ENCODE peak calls at places on chromosomes 4 and X, in five cellular contexts. D is activated B cell treated with CpG ODN at 0.5 μM for 24 hours, I is GM23338, W is upper lobe of left lung, P is right lobe of liver. S is an unnamed sample.

GRCh38 chr4:37604464-37604863 is 81.7 kb downstream of the RELL1 start:
- DNase-seq in I (no peak), P (no peak), W (no peak), D (no peak), S (no peak)

GRCh38 chr4:36165256-36166005 is 78.9 kb downstream of the ARAP2 start:
- DNase-seq in W (no peak), D (no peak), I (no peak), P (no peak), S (no peak)

GRCh38 chrX:19991350-19991718 is 473 bp upstream of the BCLAF3 start:
- DNase-seq in W (no peak), P (no peak), D (no peak), I (no peak), S (no peak)

GRCh38 chr4:152385551-152385950 is 150.3 kb downstream of the FBXW7 start:
- DNase-seq in I (peak; percentile 21), W (no peak), P (no peak), D (no peak), S (no peak)

GRCh38 chrX:49079489-49080428 is at the start of gene WDR45:
- DNase-seq in D (peak; percentile 58), P (peak; percentile 80), W (peak; percentile 75), I (peak; percentile 56), S (no peak)

GRCh38 chr4:65170768-65171514 is 499.3 kb downstream of the EPHA5 start:
- DNase-seq in D (no peak), P (no peak), I (no peak), W (no peak), S (no peak)

GRCh38 chrX:136850441-136851175 is 29.9 kb downstream of the RBMX start:
- DNase-seq in P (no peak), D (no peak), W (peak; percentile 33), I (no peak), S (no peak)

GRCh38 chr4:19298998-19299397 is 952.7 kb upstream of the SLIT2 start:
- DNase-seq in I (no peak), W (no peak), D (no peak), P (no peak), S (no peak)

GRCh38 chr4:10022346-10023049 is 1.2 kb upstream of the SLC2A9 start:
- DNase-seq in I (no peak), P (no peak), D (no peak), W (no peak), S (no peak)

GRCh38 chrX:45143455-45143854 is 57.2 kb downstream of the DIPK2B start:
- DNase-seq in D (no peak), P (no peak), W (no peak), I (no peak), S (no peak)

GRCh38 chrX:15903186-15903681 is 48.6 kb upstream of the AP1S2 start:
- DNase-seq in I (no peak), P (no peak), D (peak; percentile 17), W (no peak), S (no peak)

GRCh38 chr4:86544313-86544966 is 49.7 kb upstream of the PTPN13 start:
- DNase-seq in W (no peak), P (no peak), D (no peak), I (no peak), S (no peak)

GRCh38 chr4:146943691-146944375 is 1.8 kb downstream of the TTC29 start:
- DNase-seq in W (no peak), I (peak; percentile 11), P (no peak), D (no peak), S (no peak)

GRCh38 chrX:47644557-47645091 is 5.7 kb downstream of the ELK1 start:
- DNase-seq in P (no peak), D (no peak), I (peak; percentile 73), W (no peak), S (no peak)

GRCh38 chrX:6313356-6313755 is 84.7 kb upstream of the NLGN4X start:
- DNase-seq in I (peak; percentile 9), P (no peak), D (no peak), W (no peak), S (no peak)

GRCh38 chr4:105232374-105232773 is 85.7 kb downstream of the TET2 start:
- DNase-seq in P (no peak), W (no peak), D (no peak), I (no peak), S (no peak)

GRCh38 chrX:130246084-130246483 is 22.6 kb downstream of the ZNF280C start:
- DNase-seq in P (no peak), D (no peak), I (no peak), W (no peak), S (no peak)

GRCh38 chr4:10164877-10165283 is 48.3 kb upstream of the WDR1 start:
- DNase-seq in P (peak; percentile 30), I (peak; percentile 76), D (no peak), W (no peak), S (peak; percentile 27)

DNA sequence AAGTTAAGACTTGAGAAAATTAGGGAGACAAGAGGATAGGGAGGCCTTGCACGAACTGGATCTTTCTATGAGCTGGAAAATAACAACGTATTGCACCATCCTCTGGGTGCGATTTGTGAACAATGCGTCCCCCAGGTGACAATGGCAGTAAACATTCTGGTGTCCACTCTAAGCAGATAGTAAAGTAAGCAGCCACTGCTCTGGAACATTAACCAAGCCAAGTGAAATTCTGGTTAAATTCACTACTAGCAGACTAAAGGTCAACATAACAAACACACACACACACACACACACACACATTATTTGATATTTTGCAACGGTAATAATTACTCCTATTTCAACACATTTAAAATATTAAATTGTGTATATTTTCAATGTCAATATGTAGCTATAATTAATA is 242.2 kb upstream of the DCAF8L1 start:
- DNase-seq in I (no peak), P (no peak), W (no peak), D (no peak), S (no peak)
- TF ChIP-seq CTCF in I (no peak), P (no peak), W (no peak), D (no peak), S (no peak)

DNA sequence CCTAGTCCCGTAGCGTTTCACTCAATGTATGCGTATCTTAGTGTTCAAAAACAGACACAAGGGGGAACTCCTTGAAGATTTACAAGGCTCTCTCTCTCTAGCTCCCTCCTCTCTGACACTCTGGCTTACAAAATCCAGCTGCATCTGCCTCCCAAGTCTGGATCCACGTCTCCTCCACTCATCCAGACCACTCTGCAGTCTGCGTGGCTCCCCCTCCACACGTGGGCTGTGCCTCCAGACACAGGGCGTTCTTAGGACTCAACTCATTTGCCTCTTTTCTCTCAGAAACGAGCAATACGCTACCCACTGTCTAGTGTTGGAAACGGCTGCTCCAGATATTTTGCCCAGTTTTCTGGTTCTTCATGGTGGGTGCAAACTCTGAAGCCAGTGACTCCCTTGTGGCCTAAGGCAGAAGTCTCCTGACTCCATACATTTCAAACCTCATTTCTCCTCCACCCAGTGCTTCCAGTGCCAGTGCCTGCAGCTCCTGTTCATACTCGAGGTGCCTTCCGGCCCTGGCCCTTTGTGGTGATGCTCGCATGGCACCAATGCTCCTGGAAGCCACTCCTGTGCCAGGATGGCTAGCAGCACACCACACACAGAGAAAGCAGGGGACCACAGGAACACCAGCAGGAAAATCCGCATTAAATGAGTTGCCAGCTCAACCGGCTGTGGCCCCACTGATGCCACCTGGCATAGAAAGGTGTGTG is 24.1 kb downstream of the NAT8L start:
- DNase-seq in P (no peak), D (no peak), I (no peak), W (peak; percentile 18), S (no peak)
- TF ChIP-seq CTCF in P (no peak), D (no peak), I (no peak), W (no peak), S (no peak)

GRCh38 chrX:113421432-113421831 is 580.8 kb upstream of the AMOT start:
- DNase-seq in D (no peak), W (no peak), P (no peak), I (no peak), S (no peak)
- TF ChIP-seq CTCF in D (no peak), W (no peak), P (no peak), I (no peak), S (no peak)

DNA sequence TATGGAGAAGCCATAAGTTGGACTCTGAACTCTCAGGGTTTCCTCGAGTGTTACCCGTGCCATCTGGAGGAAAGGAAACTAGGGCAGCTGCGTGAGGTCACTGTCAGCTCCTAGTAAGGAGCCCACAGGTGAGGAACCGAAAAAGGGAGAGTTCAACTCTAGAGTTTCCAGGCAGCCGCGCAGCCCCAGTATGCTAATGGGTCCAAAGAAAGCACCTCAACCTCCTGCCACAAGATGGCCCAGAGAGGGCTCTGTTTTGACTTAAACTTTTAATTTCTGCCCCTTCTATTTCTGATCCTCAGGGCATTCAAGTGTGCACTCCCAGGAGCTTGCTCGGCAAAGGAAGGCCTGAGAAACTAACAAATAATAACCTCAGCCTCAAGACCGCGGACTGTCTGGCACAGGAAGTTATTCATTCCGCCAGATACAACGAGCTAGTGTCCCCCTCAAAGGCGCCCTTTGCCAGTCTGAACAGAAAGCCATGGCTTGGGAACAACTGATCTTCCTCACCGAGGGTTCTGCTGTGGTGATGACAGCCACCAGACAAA is 13.9 kb downstream of the SCARB2 start:
- DNase-seq in W (no peak), I (peak; percentile 72), P (no peak), D (peak; percentile 52), S (no peak)
- TF ChIP-seq CTCF in W (no peak), I (peak; percentile 33), P (no peak), D (no peak), S (no peak)

DNA sequence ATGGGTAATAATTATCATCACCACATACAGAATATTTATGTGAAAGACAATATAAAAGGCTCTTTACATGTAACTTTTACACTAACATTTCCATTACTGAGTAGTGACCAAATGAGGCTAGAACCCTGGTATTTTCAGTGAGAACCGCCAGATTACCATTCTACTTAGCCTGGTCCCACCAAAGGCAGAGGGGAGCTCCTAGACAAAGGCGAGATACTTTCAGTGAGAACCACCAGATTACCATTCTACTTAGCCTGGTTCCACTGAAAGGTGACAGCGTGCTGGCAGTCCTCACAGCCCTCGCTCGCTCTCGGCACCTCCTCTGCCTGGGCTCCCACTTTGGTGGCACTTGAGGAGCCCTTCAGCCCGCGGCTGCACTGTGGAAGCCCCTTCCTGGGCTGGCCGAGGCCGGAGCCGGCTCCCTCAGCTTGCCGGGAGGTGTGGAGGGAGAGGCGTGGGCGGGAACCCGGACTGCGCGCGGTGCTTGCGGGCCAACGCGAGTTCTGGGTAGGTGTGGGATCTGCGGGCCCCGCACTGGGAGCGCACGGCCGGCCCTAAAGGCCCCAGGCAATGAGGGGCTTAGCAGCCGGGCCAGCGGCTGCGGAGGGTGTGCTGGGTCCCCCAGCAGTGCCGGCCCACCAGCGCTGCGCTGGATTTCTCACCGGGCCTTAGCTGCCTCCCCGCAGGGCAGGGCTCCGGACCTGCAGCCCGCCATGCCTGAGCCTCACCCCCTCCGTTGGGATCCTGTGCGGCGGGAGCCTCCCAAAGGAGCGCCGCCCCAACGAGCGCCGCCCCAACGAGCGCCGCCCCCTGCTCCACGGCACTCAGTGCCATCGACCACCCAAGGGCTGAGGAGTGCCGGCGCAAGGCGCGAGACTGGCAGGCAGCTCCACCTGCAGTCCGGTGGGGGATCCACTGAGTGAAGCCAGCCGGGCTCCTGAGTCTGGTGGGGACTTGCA is 1276.1 kb downstream of the PCDH7 start:
- DNase-seq in P (peak; percentile 10), I (peak; percentile 68), W (no peak), D (no peak), S (no peak)
- TF ChIP-seq CTCF in P (no peak), I (peak; percentile 16), W (no peak), D (no peak), S (no peak)

GRCh38 chr4:134024251-134024650 is 177.3 kb downstream of the PABPC4L start:
- DNase-seq in D (no peak), W (no peak), I (peak; percentile 57), P (no peak), S (peak; percentile 36)
- TF ChIP-seq CTCF in D (no peak), W (no peak), I (peak; percentile 65), P (peak; percentile 18), S (peak; percentile 58)

GRCh38 chr4:162959056-162959455 is 207.6 kb downstream of the NAF1 start:
- DNase-seq in D (no peak), W (no peak), I (peak; percentile 36), P (no peak), S (no peak)
- TF ChIP-seq CTCF in D (no peak), W (no peak), I (peak; percentile 28), P (peak; percentile 8), S (peak; percentile 40)